ENCODE peak calls at places on chromosomes 3 and 15, in ten cellular contexts. One of them, this sample, is unnamed.

GRCh38 chr15:74378853-74379252 is 11.4 kb upstream of the CYP11A1 start:
- DNase-seq in tibial nerve: no peak
- DNase-seq in naive thymus-derived CD4-positive, alpha-beta T cell: no peak
- DNase-seq in HCT116: no peak
- DNase-seq in Panc1: no peak
- DNase-seq in left ventricle myocardium inferior: no peak
- DNase-seq in endothelial cell of umbilical vein: peak; percentile 34
- DNase-seq in heart left ventricle: no peak
- DNase-seq in CD4-positive, alpha-beta memory T cell: no peak
- DNase-seq in psoas muscle: no peak
- DNase-seq in this sample: no peak

GRCh38 chr3:183493296-183494045 is 62.0 kb downstream of the KLHL6 start:
- DNase-seq in psoas muscle: no peak
- DNase-seq in CD4-positive, alpha-beta memory T cell: no peak
- DNase-seq in naive thymus-derived CD4-positive, alpha-beta T cell: no peak
- DNase-seq in left ventricle myocardium inferior: no peak
- DNase-seq in heart left ventricle: no peak
- DNase-seq in HCT116: no peak
- DNase-seq in endothelial cell of umbilical vein: no peak
- DNase-seq in tibial nerve: no peak
- DNase-seq in Panc1: no peak
- DNase-seq in this sample: no peak

GRCh38 chr15:26623071-26623470 is 149.8 kb downstream of the GABRB3 start:
- DNase-seq in naive thymus-derived CD4-positive, alpha-beta T cell: no peak
- DNase-seq in CD4-positive, alpha-beta memory T cell: no peak
- DNase-seq in endothelial cell of umbilical vein: no peak
- DNase-seq in Panc1: no peak
- DNase-seq in tibial nerve: no peak
- DNase-seq in left ventricle myocardium inferior: no peak
- DNase-seq in psoas muscle: no peak
- DNase-seq in HCT116: no peak
- DNase-seq in heart left ventricle: no peak
- DNase-seq in this sample: no peak

GRCh38 chr3:183533410-183534132 is 21.9 kb downstream of the KLHL6 start:
- DNase-seq in CD4-positive, alpha-beta memory T cell: no peak
- DNase-seq in HCT116: no peak
- DNase-seq in psoas muscle: no peak
- DNase-seq in endothelial cell of umbilical vein: no peak
- DNase-seq in tibial nerve: no peak
- DNase-seq in Panc1: no peak
- DNase-seq in naive thymus-derived CD4-positive, alpha-beta T cell: no peak
- DNase-seq in heart left ventricle: no peak
- DNase-seq in left ventricle myocardium inferior: no peak
- DNase-seq in this sample: peak; percentile 62

GRCh38 chr3:134232976-134233375 is 17.7 kb downstream of the RYK start:
- DNase-seq in Panc1: no peak
- DNase-seq in CD4-positive, alpha-beta memory T cell: no peak
- DNase-seq in left ventricle myocardium inferior: no peak
- DNase-seq in tibial nerve: no peak
- DNase-seq in endothelial cell of umbilical vein: no peak
- DNase-seq in naive thymus-derived CD4-positive, alpha-beta T cell: no peak
- DNase-seq in HCT116: no peak
- DNase-seq in psoas muscle: no peak
- DNase-seq in heart left ventricle: no peak
- DNase-seq in this sample: no peak

GRCh38 chr3:42499478-42499871 is 3.0 kb upstream of the VIPR1 start:
- DNase-seq in heart left ventricle: no peak
- DNase-seq in psoas muscle: no peak
- DNase-seq in CD4-positive, alpha-beta memory T cell: no peak
- DNase-seq in tibial nerve: no peak
- DNase-seq in Panc1: no peak
- DNase-seq in endothelial cell of umbilical vein: no peak
- DNase-seq in HCT116: no peak
- DNase-seq in left ventricle myocardium inferior: no peak
- DNase-seq in naive thymus-derived CD4-positive, alpha-beta T cell: no peak
- DNase-seq in this sample: no peak

GRCh38 chr3:161689699-161690098 is 193.1 kb downstream of the OTOL1 start:
- DNase-seq in heart left ventricle: no peak
- DNase-seq in naive thymus-derived CD4-positive, alpha-beta T cell: no peak
- DNase-seq in Panc1: no peak
- DNase-seq in psoas muscle: no peak
- DNase-seq in CD4-positive, alpha-beta memory T cell: no peak
- DNase-seq in HCT116: no peak
- DNase-seq in left ventricle myocardium inferior: no peak
- DNase-seq in tibial nerve: no peak
- DNase-seq in endothelial cell of umbilical vein: no peak
- DNase-seq in this sample: no peak

GRCh38 chr3:87694678-87695077 is 364.1 kb downstream of the CGGBP1 start:
- DNase-seq in tibial nerve: no peak
- DNase-seq in CD4-positive, alpha-beta memory T cell: no peak
- DNase-seq in Panc1: no peak
- DNase-seq in left ventricle myocardium inferior: no peak
- DNase-seq in heart left ventricle: no peak
- DNase-seq in naive thymus-derived CD4-positive, alpha-beta T cell: no peak
- DNase-seq in HCT116: no peak
- DNase-seq in psoas muscle: no peak
- DNase-seq in endothelial cell of umbilical vein: no peak
- DNase-seq in this sample: no peak

GRCh38 chr15:67061811-67062348 is 3.5 kb upstream of the SMAD3 start:
- DNase-seq in CD4-positive, alpha-beta memory T cell: no peak
- DNase-seq in heart left ventricle: no peak
- DNase-seq in psoas muscle: no peak
- DNase-seq in tibial nerve: no peak
- DNase-seq in left ventricle myocardium inferior: no peak
- DNase-seq in HCT116: no peak
- DNase-seq in naive thymus-derived CD4-positive, alpha-beta T cell: no peak
- DNase-seq in Panc1: no peak
- DNase-seq in endothelial cell of umbilical vein: no peak
- DNase-seq in this sample: no peak

GRCh38 chr3:14336414-14337285 is 65.8 kb upstream of the SLC6A6 start:
- DNase-seq in naive thymus-derived CD4-positive, alpha-beta T cell: no peak
- DNase-seq in left ventricle myocardium inferior: no peak
- DNase-seq in Panc1: no peak
- DNase-seq in HCT116: no peak
- DNase-seq in psoas muscle: no peak
- DNase-seq in tibial nerve: no peak
- DNase-seq in heart left ventricle: no peak
- DNase-seq in endothelial cell of umbilical vein: no peak
- DNase-seq in CD4-positive, alpha-beta memory T cell: no peak
- DNase-seq in this sample: peak; percentile 78

GRCh38 chr3:188292827-188293226 is 138.9 kb downstream of the LPP start:
- DNase-seq in psoas muscle: no peak
- DNase-seq in CD4-positive, alpha-beta memory T cell: no peak
- DNase-seq in HCT116: no peak
- DNase-seq in left ventricle myocardium inferior: no peak
- DNase-seq in naive thymus-derived CD4-positive, alpha-beta T cell: no peak
- DNase-seq in endothelial cell of umbilical vein: no peak
- DNase-seq in tibial nerve: no peak
- DNase-seq in heart left ventricle: no peak
- DNase-seq in Panc1: no peak
- DNase-seq in this sample: no peak
- H3K4me1 ChIP-seq in psoas muscle: peaks cover 37% of the 10 kb centered on the region
- H3K4me1 ChIP-seq in CD4-positive, alpha-beta memory T cell: peaks cover 3% of the 10 kb centered on the region
- H3K4me1 ChIP-seq in HCT116: peaks cover 42% of the 10 kb centered on the region
- H3K4me1 ChIP-seq in left ventricle myocardium inferior: peaks cover 80% of the 10 kb centered on the region
- H3K4me1 ChIP-seq in naive thymus-derived CD4-positive, alpha-beta T cell: peaks cover 4% of the 10 kb centered on the region
- H3K4me1 ChIP-seq in endothelial cell of umbilical vein: peaks cover 39% of the 10 kb centered on the region
- H3K4me1 ChIP-seq in tibial nerve: peaks cover 39% of the 10 kb centered on the region
- H3K4me1 ChIP-seq in heart left ventricle: no peaks in the 10 kb centered on the region
- H3K4me1 ChIP-seq in Panc1: peaks cover 57% of the 10 kb centered on the region
- H3K4me1 ChIP-seq in this sample: peaks cover 17% of the 10 kb centered on the region

DNA sequence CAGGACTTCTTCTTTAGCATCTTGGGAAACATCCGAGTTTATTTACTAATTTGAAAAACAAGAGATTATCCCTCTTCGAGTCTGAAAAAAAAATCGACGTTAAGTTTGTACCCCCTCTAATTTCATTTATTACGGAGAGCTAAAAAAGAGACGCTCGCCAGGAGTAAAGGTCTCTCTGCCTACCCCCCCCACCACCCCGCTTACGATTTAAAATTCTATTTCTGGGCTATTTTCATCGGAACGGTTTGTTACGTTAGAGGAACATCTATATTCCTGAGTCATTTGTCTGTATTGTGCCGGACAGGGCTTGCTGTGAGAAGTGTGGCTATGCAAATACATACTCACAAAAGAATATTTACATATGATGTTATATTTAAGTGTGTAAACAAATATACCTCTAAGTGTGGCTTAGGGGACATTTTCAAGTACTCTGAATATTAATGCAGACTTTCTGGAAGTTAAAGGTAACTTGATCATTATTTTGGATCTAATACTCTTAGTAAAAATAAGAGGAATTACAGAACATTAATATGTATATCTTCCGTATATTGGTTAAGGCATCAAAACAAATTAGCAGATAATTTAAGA is 1.4 kb upstream of the SHOX2 start:
- DNase-seq in Panc1: no peak
- DNase-seq in tibial nerve: no peak
- DNase-seq in HCT116: no peak
- DNase-seq in left ventricle myocardium inferior: no peak
- DNase-seq in naive thymus-derived CD4-positive, alpha-beta T cell: no peak
- DNase-seq in heart left ventricle: no peak
- DNase-seq in endothelial cell of umbilical vein: peak; percentile 33
- DNase-seq in CD4-positive, alpha-beta memory T cell: no peak
- DNase-seq in psoas muscle: no peak
- DNase-seq in this sample: no peak
- H3K4me1 ChIP-seq in Panc1: peaks cover 23% of the 10 kb centered on the region
- H3K4me1 ChIP-seq in tibial nerve: peaks cover 40% of the 10 kb centered on the region
- H3K4me1 ChIP-seq in HCT116: no peaks in the 10 kb centered on the region
- H3K4me1 ChIP-seq in left ventricle myocardium inferior: peaks cover 69% of the 10 kb centered on the region
- H3K4me1 ChIP-seq in naive thymus-derived CD4-positive, alpha-beta T cell: peaks cover 35% of the 10 kb centered on the region
- H3K4me1 ChIP-seq in heart left ventricle: peaks cover 3% of the 10 kb centered on the region
- H3K4me1 ChIP-seq in endothelial cell of umbilical vein: peaks cover 12% of the 10 kb centered on the region
- H3K4me1 ChIP-seq in CD4-positive, alpha-beta memory T cell: peaks cover 67% of the 10 kb centered on the region
- H3K4me1 ChIP-seq in psoas muscle: peaks cover 23% of the 10 kb centered on the region
- H3K4me1 ChIP-seq in this sample: peaks cover 5% of the 10 kb centered on the region

DNA sequence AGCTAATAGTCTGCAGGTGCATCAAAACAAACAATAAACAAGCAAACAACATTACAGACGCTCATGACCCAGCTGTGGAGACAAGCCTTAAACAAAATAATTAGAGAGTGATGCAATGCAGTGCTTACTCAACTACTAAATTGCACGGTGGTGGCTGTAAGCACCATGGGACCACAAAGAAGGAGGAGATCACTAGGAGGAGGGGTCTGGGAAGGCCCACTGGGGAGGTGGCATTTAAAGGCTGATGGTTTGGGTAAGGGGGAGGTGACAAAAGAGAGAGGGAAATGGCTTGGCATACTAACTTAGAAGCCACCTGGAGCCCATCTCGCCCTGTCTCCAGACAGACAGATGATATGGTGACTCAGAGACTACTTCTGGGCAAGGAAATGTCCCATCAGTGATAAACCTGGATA is 516.7 kb downstream of the FOXP1 start:
- DNase-seq in naive thymus-derived CD4-positive, alpha-beta T cell: no peak
- DNase-seq in Panc1: no peak
- DNase-seq in endothelial cell of umbilical vein: peak; percentile 53
- DNase-seq in psoas muscle: no peak
- DNase-seq in CD4-positive, alpha-beta memory T cell: peak; percentile 40
- DNase-seq in tibial nerve: no peak
- DNase-seq in HCT116: no peak
- DNase-seq in left ventricle myocardium inferior: no peak
- DNase-seq in heart left ventricle: peak; percentile 26
- DNase-seq in this sample: no peak
- H3K4me1 ChIP-seq in naive thymus-derived CD4-positive, alpha-beta T cell: peaks cover 59% of the 10 kb centered on the region
- H3K4me1 ChIP-seq in Panc1: no peaks in the 10 kb centered on the region
- H3K4me1 ChIP-seq in endothelial cell of umbilical vein: peaks cover 31% of the 10 kb centered on the region
- H3K4me1 ChIP-seq in psoas muscle: peaks cover 32% of the 10 kb centered on the region
- H3K4me1 ChIP-seq in CD4-positive, alpha-beta memory T cell: peaks cover 63% of the 10 kb centered on the region
- H3K4me1 ChIP-seq in tibial nerve: peaks cover 31% of the 10 kb centered on the region
- H3K4me1 ChIP-seq in HCT116: no peaks in the 10 kb centered on the region
- H3K4me1 ChIP-seq in left ventricle myocardium inferior: peaks cover 82% of the 10 kb centered on the region
- H3K4me1 ChIP-seq in heart left ventricle: peaks cover 5% of the 10 kb centered on the region
- H3K4me1 ChIP-seq in this sample: peaks cover 16% of the 10 kb centered on the region

GRCh38 chr15:84831028-84831427 is 13.9 kb downstream of the ALPK3 start:
- DNase-seq in heart left ventricle: no peak
- DNase-seq in tibial nerve: no peak
- DNase-seq in CD4-positive, alpha-beta memory T cell: no peak
- DNase-seq in naive thymus-derived CD4-positive, alpha-beta T cell: no peak
- DNase-seq in Panc1: no peak
- DNase-seq in psoas muscle: no peak
- DNase-seq in left ventricle myocardium inferior: no peak
- DNase-seq in endothelial cell of umbilical vein: no peak
- DNase-seq in HCT116: no peak
- DNase-seq in this sample: no peak
- H3K4me1 ChIP-seq in heart left ventricle: peaks cover 3% of the 10 kb centered on the region
- H3K4me1 ChIP-seq in tibial nerve: no peaks in the 10 kb centered on the region
- H3K4me1 ChIP-seq in CD4-positive, alpha-beta memory T cell: no peaks in the 10 kb centered on the region
- H3K4me1 ChIP-seq in naive thymus-derived CD4-positive, alpha-beta T cell: no peaks in the 10 kb centered on the region
- H3K4me1 ChIP-seq in Panc1: no peaks in the 10 kb centered on the region
- H3K4me1 ChIP-seq in psoas muscle: peaks cover 98% of the 10 kb centered on the region
- H3K4me1 ChIP-seq in left ventricle myocardium inferior: peaks cover 99% of the 10 kb centered on the region
- H3K4me1 ChIP-seq in endothelial cell of umbilical vein: peaks cover 13% of the 10 kb centered on the region
- H3K4me1 ChIP-seq in HCT116: no peaks in the 10 kb centered on the region
- H3K4me1 ChIP-seq in this sample: peaks cover 22% of the 10 kb centered on the region

DNA sequence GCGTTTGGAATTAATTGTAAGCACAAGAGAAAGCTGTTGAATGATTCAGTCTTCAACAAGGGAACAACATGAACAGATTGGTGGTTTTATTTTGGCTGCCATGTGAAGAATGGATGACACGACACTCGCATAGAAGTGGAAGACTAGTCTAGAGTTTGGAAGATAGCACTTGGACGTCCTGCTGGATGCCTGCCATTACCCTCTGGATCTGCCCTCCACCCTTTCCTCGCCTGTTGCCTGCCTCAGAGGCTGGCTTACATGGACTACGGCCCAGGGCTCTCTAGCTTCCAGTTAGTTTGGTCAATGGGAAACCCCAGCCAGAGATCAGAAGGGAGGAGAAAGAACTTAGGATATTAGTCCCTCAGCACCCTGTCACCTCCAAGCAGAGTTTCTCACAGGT is 493.5 kb downstream of the FHIT start:
- DNase-seq in naive thymus-derived CD4-positive, alpha-beta T cell: no peak
- DNase-seq in HCT116: no peak
- DNase-seq in Panc1: no peak
- DNase-seq in left ventricle myocardium inferior: no peak
- DNase-seq in tibial nerve: no peak
- DNase-seq in endothelial cell of umbilical vein: no peak
- DNase-seq in CD4-positive, alpha-beta memory T cell: no peak
- DNase-seq in heart left ventricle: no peak
- DNase-seq in psoas muscle: no peak
- DNase-seq in this sample: no peak
- H3K4me1 ChIP-seq in naive thymus-derived CD4-positive, alpha-beta T cell: no peaks in the 10 kb centered on the region
- H3K4me1 ChIP-seq in HCT116: no peaks in the 10 kb centered on the region
- H3K4me1 ChIP-seq in Panc1: no peaks in the 10 kb centered on the region
- H3K4me1 ChIP-seq in left ventricle myocardium inferior: peaks cover 4% of the 10 kb centered on the region
- H3K4me1 ChIP-seq in tibial nerve: no peaks in the 10 kb centered on the region
- H3K4me1 ChIP-seq in endothelial cell of umbilical vein: no peaks in the 10 kb centered on the region
- H3K4me1 ChIP-seq in CD4-positive, alpha-beta memory T cell: no peaks in the 10 kb centered on the region
- H3K4me1 ChIP-seq in heart left ventricle: no peaks in the 10 kb centered on the region
- H3K4me1 ChIP-seq in psoas muscle: no peaks in the 10 kb centered on the region
- H3K4me1 ChIP-seq in this sample: no peaks in the 10 kb centered on the region

GRCh38 chr15:98699591-98700424 is 51.5 kb downstream of the IGF1R start:
- DNase-seq in tibial nerve: no peak
- DNase-seq in HCT116: no peak
- DNase-seq in naive thymus-derived CD4-positive, alpha-beta T cell: no peak
- DNase-seq in heart left ventricle: no peak
- DNase-seq in endothelial cell of umbilical vein: no peak
- DNase-seq in left ventricle myocardium inferior: no peak
- DNase-seq in CD4-positive, alpha-beta memory T cell: no peak
- DNase-seq in psoas muscle: no peak
- DNase-seq in Panc1: no peak
- DNase-seq in this sample: no peak
- H3K4me1 ChIP-seq in tibial nerve: peaks cover 25% of the 10 kb centered on the region
- H3K4me1 ChIP-seq in HCT116: no peaks in the 10 kb centered on the region
- H3K4me1 ChIP-seq in naive thymus-derived CD4-positive, alpha-beta T cell: peaks cover 59% of the 10 kb centered on the region
- H3K4me1 ChIP-seq in heart left ventricle: no peaks in the 10 kb centered on the region
- H3K4me1 ChIP-seq in endothelial cell of umbilical vein: no peaks in the 10 kb centered on the region
- H3K4me1 ChIP-seq in left ventricle myocardium inferior: peaks cover 89% of the 10 kb centered on the region
- H3K4me1 ChIP-seq in CD4-positive, alpha-beta memory T cell: peaks cover 4% of the 10 kb centered on the region
- H3K4me1 ChIP-seq in psoas muscle: peaks cover 15% of the 10 kb centered on the region
- H3K4me1 ChIP-seq in Panc1: peaks cover 20% of the 10 kb centered on the region
- H3K4me1 ChIP-seq in this sample: peaks cover 17% of the 10 kb centered on the region

GRCh38 chr15:48761393-48762158 is 49.3 kb downstream of the CEP152 start:
- DNase-seq in HCT116: no peak
- DNase-seq in CD4-positive, alpha-beta memory T cell: no peak
- DNase-seq in endothelial cell of umbilical vein: no peak
- DNase-seq in naive thymus-derived CD4-positive, alpha-beta T cell: no peak
- DNase-seq in heart left ventricle: no peak
- DNase-seq in left ventricle myocardium inferior: no peak
- DNase-seq in tibial nerve: no peak
- DNase-seq in psoas muscle: no peak
- DNase-seq in Panc1: no peak
- DNase-seq in this sample: no peak
- H3K4me1 ChIP-seq in HCT116: no peaks in the 10 kb centered on the region
- H3K4me1 ChIP-seq in CD4-positive, alpha-beta memory T cell: no peaks in the 10 kb centered on the region
- H3K4me1 ChIP-seq in endothelial cell of umbilical vein: no peaks in the 10 kb centered on the region
- H3K4me1 ChIP-seq in naive thymus-derived CD4-positive, alpha-beta T cell: no peaks in the 10 kb centered on the region
- H3K4me1 ChIP-seq in heart left ventricle: no peaks in the 10 kb centered on the region
- H3K4me1 ChIP-seq in left ventricle myocardium inferior: no peaks in the 10 kb centered on the region
- H3K4me1 ChIP-seq in tibial nerve: no peaks in the 10 kb centered on the region
- H3K4me1 ChIP-seq in psoas muscle: no peaks in the 10 kb centered on the region
- H3K4me1 ChIP-seq in Panc1: no peaks in the 10 kb centered on the region
- H3K4me1 ChIP-seq in this sample: no peaks in the 10 kb centered on the region